ENCODE peak calls at places on chromosomes 11 and 22, in six cellular contexts. S, H, W, U, N and O are unnamed samples.

GRCh38 chr11:18703001-18703763 is 4.6 kb downstream of the TMEM86A start:
- DNase-seq in W (peak; percentile 71), U (no peak), H (no peak), S (peak; percentile 39), N (no peak), O (no peak)

GRCh38 chr22:29907753-29908515 is 25.0 kb downstream of the MTMR3 start:
- DNase-seq in H (peak; percentile 96), S (peak; percentile 71), W (peak; percentile 72), U (peak; percentile 98), N (peak; percentile 79), O (peak; percentile 74)

GRCh38 chr22:39292561-39293074 is 26.8 kb downstream of the RPL3 start:
- DNase-seq in W (peak; percentile 92), S (peak; percentile 94), N (peak; percentile 90), H (peak; percentile 84), U (peak; percentile 97), O (peak; percentile 95)

GRCh38 chr22:43707650-43708049 is 104.5 kb downstream of the EFCAB6 start:
- DNase-seq in S (no peak), H (no peak), N (no peak), W (no peak), U (no peak), O (no peak)

GRCh38 chr11:67504023-67504949 is 877 bp downstream of the PITPNM1 start:
- DNase-seq in U (peak; percentile 52), W (no peak), H (no peak), S (no peak), N (no peak), O (no peak)

GRCh38 chr11:46391578-46392420 is at the start of gene CHRM4:
- DNase-seq in N (no peak), U (peak; percentile 36), H (no peak), S (no peak), W (no peak), O (no peak)

GRCh38 chr11:128949791-128950454 is 7.3 kb upstream of the TP53AIP1 start:
- DNase-seq in S (no peak), U (peak; percentile 12), N (no peak), H (no peak), W (no peak), O (no peak)

GRCh38 chr22:28798810-28799124 is 1.6 kb downstream of the XBP1 start:
- DNase-seq in N (no peak), S (no peak), H (no peak), U (no peak), W (no peak), O (no peak)

GRCh38 chr22:39634530-39635399 is 64.2 kb downstream of the CACNA1I start:
- DNase-seq in W (no peak), S (no peak), N (no peak), U (peak; percentile 93), H (peak; percentile 70), O (no peak)

GRCh38 chr22:36334838-36335603 is 52.7 kb downstream of the MYH9 start:
- DNase-seq in U (peak; percentile 75), N (no peak), S (no peak), H (peak; percentile 70), W (no peak), O (no peak)

GRCh38 chr11:105699203-105699602 is 89.3 kb downstream of the GRIA4 start:
- DNase-seq in W (no peak), S (no peak), N (no peak), U (no peak), H (no peak), O (no peak)

GRCh38 chr22:24497879-24498278 is 2.7 kb downstream of the UPB1 start:
- DNase-seq in N (no peak), S (no peak), H (no peak), U (no peak), W (no peak), O (no peak)

GRCh38 chr11:103805688-103806009 is 230.8 kb upstream of the DDI1 start:
- DNase-seq in H (no peak), N (no peak), S (no peak), U (no peak), W (no peak), O (no peak)

GRCh38 chr22:36191106-36191836 is 10.3 kb downstream of the APOL4 start:
- DNase-seq in N (no peak), H (no peak), W (peak; percentile 84), U (no peak), S (peak; percentile 83), O (no peak)

GRCh38 chr11:121589946-121590537 is 137.3 kb upstream of the SORL1-AS1 start:
- DNase-seq in U (no peak), H (no peak), S (no peak), W (no peak), N (no peak), O (no peak)

DNA sequence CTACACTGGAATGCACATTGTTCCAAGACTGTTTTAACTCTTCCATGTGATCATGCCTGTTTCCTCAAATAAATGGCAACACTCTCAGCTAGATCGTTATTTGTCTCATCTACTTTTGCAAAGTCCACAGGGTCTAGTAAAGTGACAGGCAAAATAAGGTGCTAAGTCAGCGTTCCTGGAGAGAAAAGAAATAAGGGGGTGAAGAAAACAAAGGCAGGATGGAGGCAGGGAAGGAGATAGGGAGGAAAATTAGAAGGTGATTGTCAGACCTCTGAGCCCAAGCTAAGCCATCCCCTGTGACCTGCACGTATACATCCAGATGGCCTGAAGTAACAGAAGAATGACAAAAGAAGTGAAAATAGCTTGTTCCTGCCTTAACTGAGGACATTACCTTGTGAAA is 132.1 kb downstream of the RAB38 start:
- DNase-seq in S (no peak), N (no peak), U (no peak), H (no peak), W (no peak), O (no peak)
- H3K4me3 ChIP-seq in S (no peak overlapping the region), N (no peak overlapping the region), U (no peak overlapping the region), H (no peak overlapping the region), W (no peak overlapping the region), O (no peak overlapping the region)

DNA sequence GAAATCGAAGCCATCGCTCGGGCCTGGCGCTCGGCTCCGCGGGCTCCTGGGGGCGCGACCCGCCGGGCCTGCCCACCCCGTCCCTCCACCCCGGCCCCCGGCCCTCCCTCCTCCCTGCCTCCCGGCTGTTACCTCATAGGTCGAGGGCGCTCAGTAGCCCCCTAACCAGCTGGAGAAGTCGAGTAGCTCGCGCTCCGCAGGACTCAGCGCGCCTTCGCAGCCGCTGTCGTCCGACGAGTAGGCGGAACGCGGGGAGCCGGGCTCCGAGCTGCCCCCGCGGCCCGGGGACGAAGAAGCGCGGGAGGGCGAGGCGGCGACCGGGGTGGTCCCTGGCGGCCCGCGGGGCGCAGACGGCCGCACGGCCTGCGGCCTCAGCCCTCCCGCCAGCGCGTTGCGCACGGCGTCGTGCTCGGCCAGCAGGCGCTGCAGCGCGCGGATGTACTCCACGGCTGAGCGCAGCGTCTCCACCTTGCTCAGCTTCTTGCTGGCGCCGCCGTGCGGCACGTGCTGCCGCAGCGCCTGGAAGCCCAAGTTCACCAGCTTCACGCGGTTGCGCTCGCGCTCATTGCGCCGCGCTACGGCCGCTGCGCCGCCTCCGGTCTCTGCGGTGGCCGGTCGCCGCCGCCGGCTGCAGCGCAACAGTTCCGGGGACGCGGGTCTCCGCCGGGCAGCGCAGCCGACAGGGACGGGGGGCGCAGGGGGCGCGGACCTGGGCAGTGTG is 627 bp downstream of the ASCL2 start:
- DNase-seq in N (peak; percentile 29), S (no peak), W (no peak), H (peak; percentile 6), U (peak; percentile 57), O (no peak)
- H3K4me3 ChIP-seq in N (no peak overlapping the region), S (peak overlapping the region; percentile 51), W (peak overlapping the region; percentile 64), H (peak overlapping the region; percentile 37), U (no peak overlapping the region), O (peak overlapping the region; percentile 44)

GRCh38 chr11:85809191-85809590 is 1.8 kb downstream of the SYTL2 start:
- DNase-seq in N (no peak), W (no peak), H (no peak), S (no peak), U (no peak), O (no peak)
- H3K4me3 ChIP-seq in N (no peak overlapping the region), W (peak overlapping the region; percentile 80), H (peak overlapping the region; percentile 76), S (no peak overlapping the region), U (no peak overlapping the region), O (no peak overlapping the region)

DNA sequence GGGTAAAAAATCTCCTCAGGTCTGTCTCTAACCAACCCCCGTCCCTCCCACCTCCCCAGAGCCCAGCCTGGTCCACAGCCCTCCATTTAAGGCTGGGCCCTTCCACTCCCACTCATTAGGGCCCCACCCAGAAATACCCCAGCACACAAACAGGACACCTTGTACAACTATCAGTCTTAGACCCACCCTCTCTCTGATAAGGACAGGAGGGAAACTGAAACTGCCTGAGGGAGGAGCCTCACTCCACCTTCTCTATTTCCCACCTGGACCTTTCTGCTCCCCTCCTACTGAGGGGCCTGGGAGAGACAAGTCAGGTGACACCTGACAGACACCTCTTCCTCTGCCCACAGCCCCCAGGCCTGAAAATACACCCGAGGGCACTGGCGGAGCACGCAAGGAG is 90.2 kb downstream of the PLEKHA7 start:
- DNase-seq in N (no peak), H (no peak), U (no peak), S (no peak), W (no peak), O (no peak)
- H3K4me3 ChIP-seq in N (no peak overlapping the region), H (no peak overlapping the region), U (no peak overlapping the region), S (peak overlapping the region; percentile 60), W (peak overlapping the region; percentile 72), O (no peak overlapping the region)